ENCODE peak calls at places on chromosomes 6 and 20, in eight cellular contexts. B is CD4-positive, alpha-beta T cell; C is Caco-2; H is GM20000; X is Calu3; O is left ventricle myocardium inferior; Y is cardiac muscle cell; I is AG09309. J is an unnamed sample.

GRCh38 chr20:46631874-46632446 is 19.3 kb downstream of the SLC13A3 start:
- DNase-seq in B (no peak), C (no peak), H (no peak), X (no peak), O (no peak), Y (no peak), I (no peak), J (no peak)

GRCh38 chr6:35065870-35066269 is 75.3 kb downstream of the TCP11 start:
- DNase-seq in B (no peak), C (no peak), H (no peak), X (no peak), O (no peak), Y (no peak), I (no peak), J (no peak)

GRCh38 chr6:137808191-137808590 is 58.9 kb upstream of the TNFAIP3 start:
- DNase-seq in B (no peak), C (no peak), H (no peak), X (no peak), O (no peak), Y (no peak), I (no peak), J (no peak)

GRCh38 chr6:4687989-4688947 is 87.9 kb upstream of the CDYL start:
- DNase-seq in B (no peak), C (no peak), H (no peak), X (peak; percentile 17), O (no peak), Y (no peak), I (peak; percentile 39), J (no peak)

GRCh38 chr6:166005401-166005845 is 162.2 kb downstream of the TBXT start:
- DNase-seq in B (no peak), C (no peak), H (no peak), X (peak; percentile 25), O (peak; percentile 70), Y (peak; percentile 49), I (no peak), J (no peak)

GRCh38 chr20:35003211-35004031 is 47.8 kb downstream of the MYH7B start:
- DNase-seq in B (no peak), C (no peak), H (no peak), X (no peak), O (peak; percentile 17), Y (no peak), I (no peak), J (no peak)

GRCh38 chr20:34472246-34472925 is 43.8 kb upstream of the DYNLRB1 start:
- DNase-seq in B (no peak), C (no peak), H (no peak), X (no peak), O (no peak), Y (no peak), I (peak; percentile 41), J (no peak)

GRCh38 chr6:32622545-32623401 is 14.4 kb upstream of the HLA-DQA1 start:
- DNase-seq in B (no peak), C (no peak), H (peak; percentile 38), X (peak; percentile 59), O (no peak), Y (peak; percentile 69), I (no peak), J (peak; percentile 13)

GRCh38 chr6:168908166-168908565 is 345.5 kb downstream of the THBS2 start:
- DNase-seq in B (no peak), C (no peak), H (no peak), X (no peak), O (no peak), Y (no peak), I (peak; percentile 69), J (no peak)

GRCh38 chr6:147930743-147931142 is 411.9 kb upstream of the SASH1 start:
- DNase-seq in B (no peak), C (no peak), H (no peak), X (no peak), O (no peak), Y (no peak), I (no peak), J (no peak)

GRCh38 chr6:134422426-134423231 is 104.7 kb upstream of the SGK1 start:
- DNase-seq in B (no peak), C (no peak), H (no peak), X (no peak), O (no peak), Y (no peak), I (peak; percentile 95), J (no peak)

GRCh38 chr6:5084787-5085637 is at the start of gene PPP1R3G:
- DNase-seq in B (no peak), C (peak; percentile 44), H (peak; percentile 82), X (peak; percentile 35), O (peak; percentile 69), Y (peak; percentile 52), I (no peak), J (no peak)

GRCh38 chr20:49775229-49775693 is 37.4 kb upstream of the SLC9A8 start:
- DNase-seq in B (no peak), C (peak; percentile 68), H (no peak), X (peak; percentile 89), O (no peak), Y (no peak), I (no peak), J (no peak)

GRCh38 chr20:59822291-59823029 is 111.0 kb downstream of the SYCP2 start:
- DNase-seq in B (no peak), C (no peak), H (no peak), X (no peak), O (no peak), Y (no peak), I (no peak), J (no peak)

GRCh38 chr6:124056884-124057283 is 253.2 kb downstream of the NKAIN2 start:
- DNase-seq in B (no peak), C (no peak), H (no peak), X (no peak), O (no peak), Y (no peak), I (no peak), J (no peak)

GRCh38 chr6:30044630-30045029 is 16.4 kb upstream of the POLR1H start:
- DNase-seq in B (no peak), C (no peak), H (no peak), X (peak; percentile 28), O (no peak), Y (no peak), I (peak; percentile 42), J (no peak)

GRCh38 chr20:43243672-43244269 is 54.1 kb upstream of the PTPRT start:
- DNase-seq in B (no peak), C (no peak), H (no peak), X (peak; percentile 43), O (no peak), Y (peak; percentile 13), I (no peak), J (no peak)
- TF ChIP-seq CTCF in B (no peak), C (peak; percentile 42), H (no peak), X (peak; percentile 31), O (no peak), Y (peak; percentile 34), I (peak; percentile 25), J (peak; percentile 58)

DNA sequence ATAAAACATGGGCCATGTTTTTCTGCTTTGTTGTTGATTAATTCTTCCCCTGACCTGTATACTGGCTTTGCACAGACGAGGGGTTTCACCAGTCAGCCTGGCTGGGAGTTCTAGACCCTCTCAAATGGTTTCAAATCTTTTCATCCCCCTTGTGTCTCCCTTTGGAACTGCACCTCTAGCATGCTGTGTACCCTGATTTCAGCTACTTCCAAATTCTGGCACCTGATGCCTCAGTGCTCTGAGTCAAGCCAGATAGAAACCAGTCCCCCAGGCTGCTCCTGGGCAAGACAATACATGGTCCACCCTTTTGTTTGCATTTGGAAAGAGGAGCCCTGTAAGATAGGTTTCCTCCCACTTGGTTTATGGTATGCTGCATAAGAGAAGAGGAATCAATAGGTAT is 290.2 kb downstream of the BTBD3 start:
- DNase-seq in B (no peak), C (peak; percentile 70), H (no peak), X (peak; percentile 49), O (no peak), Y (peak; percentile 39), I (no peak), J (no peak)
- TF ChIP-seq CTCF in B (no peak), C (peak; percentile 78), H (no peak), X (peak; percentile 46), O (peak; percentile 73), Y (peak; percentile 82), I (peak; percentile 66), J (peak; percentile 56)

DNA sequence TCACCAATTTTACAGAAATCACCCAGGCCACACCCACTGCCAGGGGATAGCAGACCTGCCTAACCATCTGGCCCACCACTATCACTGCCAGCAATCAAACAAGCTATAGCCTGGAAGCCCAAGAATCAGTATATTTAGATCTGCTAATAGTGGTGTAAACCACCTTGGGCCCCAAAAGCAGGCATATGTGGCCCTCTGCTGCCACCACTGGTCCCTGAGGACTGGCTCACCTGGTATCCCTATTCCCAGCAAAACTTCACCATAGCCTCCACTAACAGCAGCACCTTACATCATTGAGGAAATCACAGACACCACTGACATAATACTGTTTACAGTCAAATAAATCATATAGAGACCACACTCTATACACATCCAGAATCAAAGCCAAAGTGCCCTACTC is 880.4 kb upstream of the MAN1A1 start:
- DNase-seq in B (no peak), C (peak; percentile 38), H (no peak), X (no peak), O (no peak), Y (no peak), I (no peak), J (no peak)
- TF ChIP-seq CTCF in B (no peak), C (peak; percentile 43), H (no peak), X (no peak), O (no peak), Y (no peak), I (no peak), J (no peak)

GRCh38 chr20:63819224-63819917 is 11.7 kb downstream of the ZBTB46 start:
- DNase-seq in B (no peak), C (peak; percentile 72), H (no peak), X (no peak), O (peak; percentile 44), Y (no peak), I (no peak), J (no peak)
- TF ChIP-seq CTCF in B (no peak), C (peak; percentile 84), H (no peak), X (no peak), O (peak; percentile 60), Y (peak; percentile 36), I (peak; percentile 38), J (peak; percentile 18)